ENCODE peak calls at places on chromosomes 6 and 20, in nine cellular contexts. One of them, this sample, is unnamed.

GRCh38 chr6:166473886-166474596 is 91.3 kb upstream of the MPC1 start:
- DNase-seq in activated B cell treated with CpG ODN at 0.5 μM for 24 hours: no peak
- DNase-seq in right atrium auricular region: no peak
- DNase-seq in GM20000: no peak
- DNase-seq in aorta: no peak
- DNase-seq in activated T-helper 1 cell treated with Interleukin-2 at 50 U/mL for 16 hours: no peak
- DNase-seq in upper lobe of right lung: no peak
- DNase-seq in central memory CD4-positive, alpha-beta T cell: no peak
- DNase-seq in head of caudate nucleus: no peak
- DNase-seq in this sample: no peak

GRCh38 chr6:154403803-154404202 is 47.2 kb upstream of the IPCEF1 start:
- DNase-seq in activated B cell treated with CpG ODN at 0.5 μM for 24 hours: no peak
- DNase-seq in right atrium auricular region: no peak
- DNase-seq in GM20000: no peak
- DNase-seq in aorta: peak; percentile 60
- DNase-seq in activated T-helper 1 cell treated with Interleukin-2 at 50 U/mL for 16 hours: no peak
- DNase-seq in upper lobe of right lung: no peak
- DNase-seq in central memory CD4-positive, alpha-beta T cell: no peak
- DNase-seq in head of caudate nucleus: peak; percentile 16
- DNase-seq in this sample: no peak

GRCh38 chr20:1935696-1936366 is 40.6 kb downstream of the SIRPA start:
- DNase-seq in activated B cell treated with CpG ODN at 0.5 μM for 24 hours: no peak
- DNase-seq in right atrium auricular region: peak; percentile 73
- DNase-seq in GM20000: no peak
- DNase-seq in aorta: no peak
- DNase-seq in activated T-helper 1 cell treated with Interleukin-2 at 50 U/mL for 16 hours: no peak
- DNase-seq in upper lobe of right lung: peak; percentile 46
- DNase-seq in central memory CD4-positive, alpha-beta T cell: no peak
- DNase-seq in head of caudate nucleus: peak; percentile 91
- DNase-seq in this sample: no peak

GRCh38 chr6:168075216-168075615 is 3.8 kb downstream of the FRMD1 start:
- DNase-seq in activated B cell treated with CpG ODN at 0.5 μM for 24 hours: no peak
- DNase-seq in right atrium auricular region: no peak
- DNase-seq in GM20000: no peak
- DNase-seq in aorta: no peak
- DNase-seq in activated T-helper 1 cell treated with Interleukin-2 at 50 U/mL for 16 hours: no peak
- DNase-seq in upper lobe of right lung: no peak
- DNase-seq in central memory CD4-positive, alpha-beta T cell: no peak
- DNase-seq in head of caudate nucleus: no peak
- DNase-seq in this sample: no peak

GRCh38 chr6:105459884-105460283 is 57.0 kb upstream of the PREP start:
- DNase-seq in activated B cell treated with CpG ODN at 0.5 μM for 24 hours: no peak
- DNase-seq in right atrium auricular region: no peak
- DNase-seq in GM20000: no peak
- DNase-seq in aorta: no peak
- DNase-seq in activated T-helper 1 cell treated with Interleukin-2 at 50 U/mL for 16 hours: no peak
- DNase-seq in upper lobe of right lung: no peak
- DNase-seq in central memory CD4-positive, alpha-beta T cell: no peak
- DNase-seq in head of caudate nucleus: no peak
- DNase-seq in this sample: no peak

GRCh38 chr6:128731249-128732165 is 151.4 kb upstream of the LAMA2 start:
- DNase-seq in activated B cell treated with CpG ODN at 0.5 μM for 24 hours: no peak
- DNase-seq in right atrium auricular region: no peak
- DNase-seq in GM20000: peak; percentile 18
- DNase-seq in aorta: no peak
- DNase-seq in activated T-helper 1 cell treated with Interleukin-2 at 50 U/mL for 16 hours: no peak
- DNase-seq in upper lobe of right lung: no peak
- DNase-seq in central memory CD4-positive, alpha-beta T cell: no peak
- DNase-seq in head of caudate nucleus: peak; percentile 68
- DNase-seq in this sample: peak; percentile 10

GRCh38 chr6:72619883-72620696 is 1.8 kb upstream of the KCNQ5 start:
- DNase-seq in activated B cell treated with CpG ODN at 0.5 μM for 24 hours: peak; percentile 60
- DNase-seq in right atrium auricular region: no peak
- DNase-seq in GM20000: peak; percentile 83
- DNase-seq in aorta: peak; percentile 67
- DNase-seq in activated T-helper 1 cell treated with Interleukin-2 at 50 U/mL for 16 hours: no peak
- DNase-seq in upper lobe of right lung: peak; percentile 70
- DNase-seq in central memory CD4-positive, alpha-beta T cell: peak; percentile 42
- DNase-seq in head of caudate nucleus: peak; percentile 88
- DNase-seq in this sample: no peak

GRCh38 chr6:92364948-92365386 is 1054.4 kb downstream of the EPHA7 start:
- DNase-seq in activated B cell treated with CpG ODN at 0.5 μM for 24 hours: no peak
- DNase-seq in right atrium auricular region: no peak
- DNase-seq in GM20000: no peak
- DNase-seq in aorta: no peak
- DNase-seq in activated T-helper 1 cell treated with Interleukin-2 at 50 U/mL for 16 hours: no peak
- DNase-seq in upper lobe of right lung: no peak
- DNase-seq in central memory CD4-positive, alpha-beta T cell: no peak
- DNase-seq in head of caudate nucleus: no peak
- DNase-seq in this sample: no peak

GRCh38 chr6:148874698-148875293 is 128.0 kb downstream of the UST start:
- DNase-seq in activated B cell treated with CpG ODN at 0.5 μM for 24 hours: no peak
- DNase-seq in right atrium auricular region: no peak
- DNase-seq in GM20000: no peak
- DNase-seq in aorta: no peak
- DNase-seq in activated T-helper 1 cell treated with Interleukin-2 at 50 U/mL for 16 hours: no peak
- DNase-seq in upper lobe of right lung: no peak
- DNase-seq in central memory CD4-positive, alpha-beta T cell: no peak
- DNase-seq in head of caudate nucleus: peak; percentile 20
- DNase-seq in this sample: no peak

GRCh38 chr20:57176842-57177241 is 89.6 kb downstream of the BMP7 start:
- DNase-seq in activated B cell treated with CpG ODN at 0.5 μM for 24 hours: no peak
- DNase-seq in right atrium auricular region: no peak
- DNase-seq in GM20000: no peak
- DNase-seq in aorta: no peak
- DNase-seq in activated T-helper 1 cell treated with Interleukin-2 at 50 U/mL for 16 hours: no peak
- DNase-seq in upper lobe of right lung: no peak
- DNase-seq in central memory CD4-positive, alpha-beta T cell: no peak
- DNase-seq in head of caudate nucleus: no peak
- DNase-seq in this sample: no peak

GRCh38 chr6:32092760-32093497 is 16.2 kb downstream of the TNXB start:
- DNase-seq in activated B cell treated with CpG ODN at 0.5 μM for 24 hours: no peak
- DNase-seq in right atrium auricular region: no peak
- DNase-seq in GM20000: peak; percentile 5
- DNase-seq in aorta: peak; percentile 74
- DNase-seq in activated T-helper 1 cell treated with Interleukin-2 at 50 U/mL for 16 hours: no peak
- DNase-seq in upper lobe of right lung: peak; percentile 63
- DNase-seq in central memory CD4-positive, alpha-beta T cell: no peak
- DNase-seq in head of caudate nucleus: peak; percentile 55
- DNase-seq in this sample: peak; percentile 63

GRCh38 chr6:2179950-2180349 is 65.5 kb downstream of the GMDS start:
- DNase-seq in activated B cell treated with CpG ODN at 0.5 μM for 24 hours: no peak
- DNase-seq in right atrium auricular region: no peak
- DNase-seq in GM20000: no peak
- DNase-seq in aorta: no peak
- DNase-seq in activated T-helper 1 cell treated with Interleukin-2 at 50 U/mL for 16 hours: no peak
- DNase-seq in upper lobe of right lung: no peak
- DNase-seq in central memory CD4-positive, alpha-beta T cell: no peak
- DNase-seq in head of caudate nucleus: no peak
- DNase-seq in this sample: no peak

GRCh38 chr6:151034825-151035781 is 169.6 kb downstream of the MTHFD1L start:
- DNase-seq in activated B cell treated with CpG ODN at 0.5 μM for 24 hours: no peak
- DNase-seq in right atrium auricular region: peak; percentile 16
- DNase-seq in GM20000: no peak
- DNase-seq in aorta: no peak
- DNase-seq in activated T-helper 1 cell treated with Interleukin-2 at 50 U/mL for 16 hours: no peak
- DNase-seq in upper lobe of right lung: no peak
- DNase-seq in central memory CD4-positive, alpha-beta T cell: no peak
- DNase-seq in head of caudate nucleus: no peak
- DNase-seq in this sample: no peak

GRCh38 chr20:9374068-9374467 is 140.3 kb upstream of the LAMP5 start:
- DNase-seq in activated B cell treated with CpG ODN at 0.5 μM for 24 hours: no peak
- DNase-seq in right atrium auricular region: no peak
- DNase-seq in GM20000: no peak
- DNase-seq in aorta: no peak
- DNase-seq in activated T-helper 1 cell treated with Interleukin-2 at 50 U/mL for 16 hours: no peak
- DNase-seq in upper lobe of right lung: no peak
- DNase-seq in central memory CD4-positive, alpha-beta T cell: no peak
- DNase-seq in head of caudate nucleus: no peak
- DNase-seq in this sample: no peak

GRCh38 chr20:10427060-10427692 is 6.8 kb downstream of the MKKS start:
- DNase-seq in activated B cell treated with CpG ODN at 0.5 μM for 24 hours: no peak
- DNase-seq in right atrium auricular region: no peak
- DNase-seq in GM20000: no peak
- DNase-seq in aorta: peak; percentile 67
- DNase-seq in activated T-helper 1 cell treated with Interleukin-2 at 50 U/mL for 16 hours: no peak
- DNase-seq in upper lobe of right lung: no peak
- DNase-seq in central memory CD4-positive, alpha-beta T cell: peak; percentile 24
- DNase-seq in head of caudate nucleus: peak; percentile 70
- DNase-seq in this sample: no peak

GRCh38 chr6:151229401-151230276 is 10.1 kb upstream of the AKAP12 start:
- DNase-seq in activated B cell treated with CpG ODN at 0.5 μM for 24 hours: no peak
- DNase-seq in right atrium auricular region: no peak
- DNase-seq in GM20000: no peak
- DNase-seq in aorta: no peak
- DNase-seq in activated T-helper 1 cell treated with Interleukin-2 at 50 U/mL for 16 hours: no peak
- DNase-seq in upper lobe of right lung: no peak
- DNase-seq in central memory CD4-positive, alpha-beta T cell: no peak
- DNase-seq in head of caudate nucleus: no peak
- DNase-seq in this sample: no peak

GRCh38 chr6:78308025-78308424 is 559.3 kb upstream of the IRAK1BP1 start:
- DNase-seq in activated B cell treated with CpG ODN at 0.5 μM for 24 hours: no peak
- DNase-seq in right atrium auricular region: no peak
- DNase-seq in GM20000: no peak
- DNase-seq in aorta: no peak
- DNase-seq in activated T-helper 1 cell treated with Interleukin-2 at 50 U/mL for 16 hours: no peak
- DNase-seq in upper lobe of right lung: no peak
- DNase-seq in central memory CD4-positive, alpha-beta T cell: no peak
- DNase-seq in head of caudate nucleus: no peak
- DNase-seq in this sample: no peak

GRCh38 chr20:33443512-33444239 is at the start of gene SNTA1:
- DNase-seq in activated B cell treated with CpG ODN at 0.5 μM for 24 hours: peak; percentile 86
- DNase-seq in right atrium auricular region: peak; percentile 91
- DNase-seq in GM20000: peak; percentile 97
- DNase-seq in aorta: peak; percentile 96
- DNase-seq in activated T-helper 1 cell treated with Interleukin-2 at 50 U/mL for 16 hours: peak; percentile 83
- DNase-seq in upper lobe of right lung: peak; percentile 98
- DNase-seq in central memory CD4-positive, alpha-beta T cell: peak; percentile 73
- DNase-seq in head of caudate nucleus: peak; percentile 86
- DNase-seq in this sample: peak; percentile 8

GRCh38 chr6:33613794-33614166 is 7.3 kb upstream of the ITPR3 start:
- DNase-seq in activated B cell treated with CpG ODN at 0.5 μM for 24 hours: no peak
- DNase-seq in right atrium auricular region: no peak
- DNase-seq in GM20000: no peak
- DNase-seq in aorta: no peak
- DNase-seq in activated T-helper 1 cell treated with Interleukin-2 at 50 U/mL for 16 hours: no peak
- DNase-seq in upper lobe of right lung: no peak
- DNase-seq in central memory CD4-positive, alpha-beta T cell: no peak
- DNase-seq in head of caudate nucleus: no peak
- DNase-seq in this sample: peak; percentile 62

GRCh38 chr6:17167327-17167979 is 65.6 kb downstream of the STMND1 start:
- DNase-seq in activated B cell treated with CpG ODN at 0.5 μM for 24 hours: no peak
- DNase-seq in right atrium auricular region: no peak
- DNase-seq in GM20000: no peak
- DNase-seq in aorta: no peak
- DNase-seq in activated T-helper 1 cell treated with Interleukin-2 at 50 U/mL for 16 hours: no peak
- DNase-seq in upper lobe of right lung: no peak
- DNase-seq in central memory CD4-positive, alpha-beta T cell: no peak
- DNase-seq in head of caudate nucleus: peak; percentile 46
- DNase-seq in this sample: no peak

GRCh38 chr6:122005661-122006060 is 393.8 kb upstream of the HSF2 start:
- DNase-seq in activated B cell treated with CpG ODN at 0.5 μM for 24 hours: no peak
- DNase-seq in right atrium auricular region: no peak
- DNase-seq in GM20000: no peak
- DNase-seq in aorta: no peak
- DNase-seq in activated T-helper 1 cell treated with Interleukin-2 at 50 U/mL for 16 hours: no peak
- DNase-seq in upper lobe of right lung: no peak
- DNase-seq in central memory CD4-positive, alpha-beta T cell: no peak
- DNase-seq in head of caudate nucleus: no peak
- DNase-seq in this sample: no peak

GRCh38 chr6:73471686-73472290 is 10.3 kb downstream of the MTO1 start:
- DNase-seq in activated B cell treated with CpG ODN at 0.5 μM for 24 hours: no peak
- DNase-seq in right atrium auricular region: no peak
- DNase-seq in GM20000: peak; percentile 47
- DNase-seq in aorta: no peak
- DNase-seq in activated T-helper 1 cell treated with Interleukin-2 at 50 U/mL for 16 hours: no peak
- DNase-seq in upper lobe of right lung: no peak
- DNase-seq in central memory CD4-positive, alpha-beta T cell: no peak
- DNase-seq in head of caudate nucleus: no peak
- DNase-seq in this sample: no peak

GRCh38 chr20:62143976-62144825 is 632 bp downstream of the SS18L1 start:
- DNase-seq in activated B cell treated with CpG ODN at 0.5 μM for 24 hours: peak; percentile 48
- DNase-seq in right atrium auricular region: no peak
- DNase-seq in GM20000: peak; percentile 84
- DNase-seq in aorta: peak; percentile 77
- DNase-seq in activated T-helper 1 cell treated with Interleukin-2 at 50 U/mL for 16 hours: no peak
- DNase-seq in upper lobe of right lung: peak; percentile 86
- DNase-seq in central memory CD4-positive, alpha-beta T cell: peak; percentile 37
- DNase-seq in head of caudate nucleus: peak; percentile 63
- DNase-seq in this sample: no peak

GRCh38 chr6:147063469-147064031 is 140.7 kb upstream of the STXBP5 start:
- DNase-seq in activated B cell treated with CpG ODN at 0.5 μM for 24 hours: no peak
- DNase-seq in right atrium auricular region: no peak
- DNase-seq in GM20000: no peak
- DNase-seq in aorta: no peak
- DNase-seq in activated T-helper 1 cell treated with Interleukin-2 at 50 U/mL for 16 hours: no peak
- DNase-seq in upper lobe of right lung: no peak
- DNase-seq in central memory CD4-positive, alpha-beta T cell: no peak
- DNase-seq in head of caudate nucleus: no peak
- DNase-seq in this sample: peak; percentile 77

GRCh38 chr6:87213364-87213763 is 58.0 kb downstream of the ZNF292 start:
- DNase-seq in activated B cell treated with CpG ODN at 0.5 μM for 24 hours: no peak
- DNase-seq in right atrium auricular region: no peak
- DNase-seq in GM20000: no peak
- DNase-seq in aorta: no peak
- DNase-seq in activated T-helper 1 cell treated with Interleukin-2 at 50 U/mL for 16 hours: no peak
- DNase-seq in upper lobe of right lung: no peak
- DNase-seq in central memory CD4-positive, alpha-beta T cell: no peak
- DNase-seq in head of caudate nucleus: no peak
- DNase-seq in this sample: no peak

GRCh38 chr6:169097336-169098052 is 156.2 kb downstream of the THBS2 start:
- DNase-seq in activated B cell treated with CpG ODN at 0.5 μM for 24 hours: no peak
- DNase-seq in right atrium auricular region: no peak
- DNase-seq in GM20000: no peak
- DNase-seq in aorta: no peak
- DNase-seq in activated T-helper 1 cell treated with Interleukin-2 at 50 U/mL for 16 hours: no peak
- DNase-seq in upper lobe of right lung: no peak
- DNase-seq in central memory CD4-positive, alpha-beta T cell: no peak
- DNase-seq in head of caudate nucleus: no peak
- DNase-seq in this sample: peak; percentile 76

GRCh38 chr20:59428006-59428405 is 127.6 kb downstream of the EDN3 start:
- DNase-seq in activated B cell treated with CpG ODN at 0.5 μM for 24 hours: no peak
- DNase-seq in right atrium auricular region: no peak
- DNase-seq in GM20000: no peak
- DNase-seq in aorta: no peak
- DNase-seq in activated T-helper 1 cell treated with Interleukin-2 at 50 U/mL for 16 hours: no peak
- DNase-seq in upper lobe of right lung: no peak
- DNase-seq in central memory CD4-positive, alpha-beta T cell: no peak
- DNase-seq in head of caudate nucleus: no peak
- DNase-seq in this sample: no peak

GRCh38 chr6:148342146-148343027 is at the start of gene SASH1:
- DNase-seq in activated B cell treated with CpG ODN at 0.5 μM for 24 hours: peak; percentile 21
- DNase-seq in right atrium auricular region: peak; percentile 73
- DNase-seq in GM20000: peak; percentile 38
- DNase-seq in aorta: peak; percentile 83
- DNase-seq in activated T-helper 1 cell treated with Interleukin-2 at 50 U/mL for 16 hours: no peak
- DNase-seq in upper lobe of right lung: peak; percentile 83
- DNase-seq in central memory CD4-positive, alpha-beta T cell: peak; percentile 12
- DNase-seq in head of caudate nucleus: peak; percentile 80
- DNase-seq in this sample: no peak

GRCh38 chr6:72999995-73000394 is 225.3 kb downstream of the KHDC1L start:
- DNase-seq in activated B cell treated with CpG ODN at 0.5 μM for 24 hours: no peak
- DNase-seq in right atrium auricular region: no peak
- DNase-seq in GM20000: no peak
- DNase-seq in aorta: no peak
- DNase-seq in activated T-helper 1 cell treated with Interleukin-2 at 50 U/mL for 16 hours: no peak
- DNase-seq in upper lobe of right lung: no peak
- DNase-seq in central memory CD4-positive, alpha-beta T cell: no peak
- DNase-seq in head of caudate nucleus: peak; percentile 62
- DNase-seq in this sample: no peak

GRCh38 chr20:17940447-17940971 is 28.1 kb downstream of the SNX5 start:
- DNase-seq in activated B cell treated with CpG ODN at 0.5 μM for 24 hours: no peak
- DNase-seq in right atrium auricular region: no peak
- DNase-seq in GM20000: no peak
- DNase-seq in aorta: no peak
- DNase-seq in activated T-helper 1 cell treated with Interleukin-2 at 50 U/mL for 16 hours: no peak
- DNase-seq in upper lobe of right lung: no peak
- DNase-seq in central memory CD4-positive, alpha-beta T cell: no peak
- DNase-seq in head of caudate nucleus: no peak
- DNase-seq in this sample: no peak

GRCh38 chr6:170152989-170153388 is 137.9 kb downstream of the DLL1 start:
- DNase-seq in activated B cell treated with CpG ODN at 0.5 μM for 24 hours: no peak
- DNase-seq in right atrium auricular region: no peak
- DNase-seq in GM20000: no peak
- DNase-seq in aorta: peak; percentile 59
- DNase-seq in activated T-helper 1 cell treated with Interleukin-2 at 50 U/mL for 16 hours: no peak
- DNase-seq in upper lobe of right lung: peak; percentile 81
- DNase-seq in central memory CD4-positive, alpha-beta T cell: no peak
- DNase-seq in head of caudate nucleus: peak; percentile 43
- DNase-seq in this sample: no peak

This sample was measured in GM04503.